ENCODE peak calls at places on chromosomes 3 and 15, in ten cellular contexts. R is mucosa of descending colon, H is testis, Q is nephron progenitor cell, G is heart left ventricle, U is GM10248, N is fibroblast of the aortic adventitia, J is astrocyte, C is GM13977, T is mesothelial cell of epicardium. B is an unnamed sample.

GRCh38 chr3:38545983-38546382 is 49.8 kb downstream of the EXOG start:
- DNase-seq in R (no peak), H (peak; percentile 10), Q (no peak), G (no peak), U (no peak), N (no peak), J (no peak), C (no peak), T (no peak), B (no peak)

GRCh38 chr3:115436767-115437301 is 186.5 kb upstream of the GAP43 start:
- DNase-seq in R (no peak), H (no peak), Q (no peak), G (no peak), U (no peak), N (peak; percentile 96), J (peak; percentile 96), C (no peak), T (no peak), B (no peak)

GRCh38 chr15:72445426-72445825 is 28.7 kb upstream of the ARIH1 start:
- DNase-seq in R (no peak), H (no peak), Q (no peak), G (no peak), U (no peak), N (no peak), J (no peak), C (no peak), T (no peak), B (no peak)

GRCh38 chr3:70990190-70990589 is 593.3 kb downstream of the FOXP1 start:
- DNase-seq in R (no peak), H (no peak), Q (no peak), G (no peak), U (no peak), N (no peak), J (peak; percentile 29), C (no peak), T (no peak), B (no peak)

GRCh38 chr15:88127477-88127799 is 129.1 kb downstream of the NTRK3 start:
- DNase-seq in R (no peak), H (no peak), Q (no peak), G (no peak), U (no peak), N (peak; percentile 18), J (no peak), C (no peak), T (no peak), B (no peak)

GRCh38 chr15:98842192-98842972 is 165.2 kb downstream of the PGPEP1L start:
- DNase-seq in R (no peak), H (no peak), Q (no peak), G (no peak), U (no peak), N (peak; percentile 40), J (no peak), C (no peak), T (no peak), B (no peak)

GRCh38 chr15:42273900-42274692 is 863 bp upstream of the TMEM87A start:
- DNase-seq in R (peak; percentile 87), H (peak; percentile 66), Q (peak; percentile 35), G (peak; percentile 70), U (peak; percentile 53), N (peak; percentile 73), J (peak; percentile 76), C (peak; percentile 42), T (no peak), B (peak; percentile 64)

GRCh38 chr3:101780661-101781060 is 1.6 kb downstream of the NXPE3 start:
- DNase-seq in R (peak; percentile 16), H (peak; percentile 25), Q (no peak), G (peak; percentile 38), U (no peak), N (peak; percentile 86), J (peak; percentile 85), C (no peak), T (no peak), B (no peak)

GRCh38 chr15:37880009-37880834 is 54.2 kb upstream of the TMCO5A start:
- DNase-seq in R (no peak), H (peak; percentile 21), Q (peak; percentile 29), G (no peak), U (no peak), N (peak; percentile 79), J (peak; percentile 82), C (no peak), T (no peak), B (no peak)

GRCh38 chr15:58185439-58185838 is 47.3 kb downstream of the AQP9 start:
- DNase-seq in R (no peak), H (no peak), Q (no peak), G (no peak), U (no peak), N (peak; percentile 77), J (no peak), C (peak; percentile 23), T (no peak), B (no peak)

GRCh38 chr3:128316456-128316855 is 150.2 kb downstream of the DNAJB8 start:
- DNase-seq in R (no peak), H (peak; percentile 70), Q (no peak), G (no peak), U (no peak), N (peak; percentile 42), J (no peak), C (no peak), T (no peak), B (no peak)

GRCh38 chr15:85044251-85044853 is 62.7 kb downstream of the PDE8A start:
- DNase-seq in R (peak; percentile 84), H (peak; percentile 69), Q (peak; percentile 15), G (no peak), U (no peak), N (peak; percentile 83), J (peak; percentile 47), C (peak; percentile 34), T (no peak), B (no peak)

GRCh38 chr15:97470417-97470816 is 490.1 kb upstream of the ARRDC4 start:
- DNase-seq in R (no peak), H (no peak), Q (no peak), G (no peak), U (no peak), N (no peak), J (no peak), C (no peak), T (no peak), B (no peak)

GRCh38 chr15:98177950-98178848 is 217.7 kb downstream of the ARRDC4 start:
- DNase-seq in R (peak; percentile 63), H (peak; percentile 65), Q (peak; percentile 59), G (peak; percentile 23), U (peak; percentile 17), N (peak; percentile 86), J (peak; percentile 50), C (peak; percentile 11), T (no peak), B (no peak)

DNA sequence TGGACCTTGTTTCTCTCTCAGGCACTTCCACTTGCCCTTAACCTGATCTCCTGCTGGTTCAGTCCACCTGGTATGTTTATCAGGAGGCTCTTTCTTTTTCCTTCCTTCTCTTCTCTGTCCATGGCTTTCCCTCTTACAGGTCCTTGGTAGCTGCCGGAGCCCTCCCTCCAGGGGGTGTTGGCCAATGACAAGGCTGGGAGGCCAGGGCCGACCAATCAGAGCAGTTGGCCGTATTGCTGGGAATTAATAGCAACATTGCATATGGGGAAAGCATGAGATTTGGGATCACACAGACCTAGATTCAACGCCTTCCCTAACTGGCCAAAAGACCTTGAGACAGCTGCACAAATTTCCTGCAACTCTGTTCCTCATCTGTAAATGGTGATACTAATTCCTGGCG is 62.4 kb downstream of the CEMIP start:
- DNase-seq in R (no peak), H (peak; percentile 24), Q (no peak), G (no peak), U (no peak), N (no peak), J (no peak), C (no peak), T (no peak), B (no peak)
- TF ChIP-seq CTCF in R (no peak), H (no peak), Q (no peak), G (no peak), U (no peak), N (no peak), J (no peak), C (no peak), T (no peak), B (no peak)

DNA sequence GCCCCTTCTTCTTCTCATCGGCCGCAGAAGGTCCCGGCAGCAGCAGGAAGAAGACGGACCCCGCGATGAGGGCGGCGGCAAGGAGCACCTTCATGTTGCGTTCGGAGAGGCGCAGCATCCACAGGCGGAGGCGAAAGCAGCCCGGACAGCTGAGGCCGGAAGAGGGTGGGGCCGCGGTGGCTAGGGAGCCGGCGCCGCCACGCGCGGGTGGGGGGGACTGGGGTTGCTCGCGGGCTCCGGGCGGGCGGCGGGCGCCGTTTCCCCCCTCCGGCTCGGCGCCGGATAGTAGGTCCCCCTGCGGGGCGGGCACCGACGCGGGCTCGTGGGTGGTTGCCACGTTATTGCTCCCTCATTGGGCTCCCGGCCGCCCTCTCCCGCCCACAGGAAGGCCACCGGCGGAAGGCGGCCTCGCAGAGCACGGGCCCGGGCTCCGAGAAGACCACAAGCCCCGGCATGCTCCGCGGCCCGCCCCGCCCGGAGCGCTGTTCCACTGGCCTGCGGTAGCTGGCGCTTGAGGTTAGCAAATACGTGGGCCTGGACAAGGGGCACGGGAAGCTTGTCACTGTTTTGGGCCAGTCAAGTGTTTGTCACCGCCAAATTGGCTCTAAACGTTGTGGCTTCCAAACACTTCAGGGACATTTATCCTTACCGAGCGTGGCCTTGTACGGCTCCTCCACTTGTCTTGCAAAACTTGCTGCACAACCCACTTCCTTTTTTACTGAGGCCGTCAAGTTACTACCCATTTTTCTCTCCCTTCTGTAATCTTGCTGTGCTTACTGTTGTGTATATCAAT is at the start of gene PPIB:
- DNase-seq in R (peak; percentile 96), H (peak; percentile 97), Q (peak; percentile 93), G (peak; percentile 99), U (peak; percentile 96), N (peak; percentile 96), J (peak; percentile 94), C (peak; percentile 98), T (peak; percentile 92), B (peak; percentile 91)
- TF ChIP-seq CTCF in R (peak; percentile 34), H (no peak), Q (peak; percentile 41), G (peak; percentile 20), U (peak; percentile 48), N (peak; percentile 41), J (peak; percentile 21), C (peak; percentile 70), T (no peak), B (no peak)

GRCh38 chr3:155995525-155996370 is 124.6 kb upstream of the KCNAB1 start:
- DNase-seq in R (no peak), H (no peak), Q (no peak), G (no peak), U (peak; percentile 30), N (peak; percentile 83), J (peak; percentile 45), C (peak; percentile 20), T (no peak), B (no peak)
- TF ChIP-seq CTCF in R (no peak), H (peak; percentile 18), Q (peak; percentile 65), G (no peak), U (peak; percentile 27), N (peak; percentile 65), J (peak; percentile 60), C (peak; percentile 34), T (no peak), B (no peak)

DNA sequence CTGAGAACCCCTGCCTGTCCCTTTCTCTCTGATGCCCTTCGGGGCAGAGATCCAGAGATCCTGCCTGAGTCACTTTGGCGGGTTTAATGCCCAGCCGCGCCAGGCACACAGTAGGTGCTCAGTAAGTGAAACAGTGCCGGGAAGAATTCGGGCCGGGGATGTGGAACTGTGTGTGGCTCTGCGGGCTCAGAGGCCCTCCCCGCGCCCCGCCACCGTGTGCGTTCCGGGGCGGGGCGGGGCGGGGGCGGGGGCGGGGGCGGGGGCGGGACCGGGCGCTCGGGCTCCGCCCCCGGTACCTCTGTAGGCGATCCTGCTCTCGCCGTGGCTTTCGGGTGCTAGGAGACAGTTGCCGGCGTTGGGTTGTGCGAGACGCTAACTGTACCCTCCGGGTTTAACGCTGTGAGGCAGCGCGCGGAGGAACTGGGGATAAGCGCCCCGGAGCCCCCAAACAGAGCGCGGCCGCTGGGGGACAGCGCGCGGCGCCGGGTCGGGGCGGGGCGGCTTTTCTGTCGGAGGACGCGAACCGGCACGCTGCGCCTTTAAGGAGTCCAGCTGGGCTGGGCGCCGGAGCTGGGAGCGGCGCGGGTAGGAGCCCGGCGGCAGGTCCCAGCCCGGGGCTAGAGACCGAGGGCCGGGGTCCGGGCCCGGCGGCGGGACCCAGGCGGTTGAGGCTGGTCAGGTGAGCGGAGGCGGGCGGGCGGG is at the start of gene ABHD6:
- DNase-seq in R (peak; percentile 83), H (peak; percentile 77), Q (peak; percentile 90), G (peak; percentile 77), U (peak; percentile 90), N (peak; percentile 53), J (peak; percentile 45), C (peak; percentile 94), T (peak; percentile 67), B (peak; percentile 86)
- TF ChIP-seq CTCF in R (no peak), H (peak; percentile 46), Q (no peak), G (peak; percentile 18), U (peak; percentile 51), N (peak; percentile 12), J (no peak), C (peak; percentile 71), T (no peak), B (no peak)